ENCODE peak calls at places on chromosomes 4 and X, in five cellular contexts. One of them, this sample, is unnamed.

GRCh38 chrX:13518126-13518525 is 51.3 kb upstream of the EGFL6 start:
- DNase-seq in endothelial cell: no peak
- DNase-seq in NB4: no peak
- DNase-seq in fibroblast of pulmonary artery: no peak
- DNase-seq in naive thymus-derived CD4-positive, alpha-beta T cell: no peak
- DNase-seq in this sample: no peak

GRCh38 chrX:20545538-20545937 is 278.8 kb upstream of the RPS6KA3 start:
- DNase-seq in endothelial cell: no peak
- DNase-seq in NB4: no peak
- DNase-seq in fibroblast of pulmonary artery: no peak
- DNase-seq in naive thymus-derived CD4-positive, alpha-beta T cell: no peak
- DNase-seq in this sample: no peak

GRCh38 chrX:23749576-23749975 is 6.5 kb upstream of the ACOT9 start:
- DNase-seq in endothelial cell: no peak
- DNase-seq in NB4: no peak
- DNase-seq in fibroblast of pulmonary artery: no peak
- DNase-seq in naive thymus-derived CD4-positive, alpha-beta T cell: no peak
- DNase-seq in this sample: no peak

GRCh38 chr4:93786149-93786548 is 42.4 kb upstream of the ATOH1 start:
- DNase-seq in endothelial cell: no peak
- DNase-seq in NB4: no peak
- DNase-seq in fibroblast of pulmonary artery: no peak
- DNase-seq in naive thymus-derived CD4-positive, alpha-beta T cell: no peak
- DNase-seq in this sample: no peak

GRCh38 chr4:110824344-110824743 is 201.5 kb upstream of the PITX2 start:
- DNase-seq in endothelial cell: no peak
- DNase-seq in NB4: no peak
- DNase-seq in fibroblast of pulmonary artery: no peak
- DNase-seq in naive thymus-derived CD4-positive, alpha-beta T cell: no peak
- DNase-seq in this sample: no peak

GRCh38 chr4:176981074-176981473 is 188.4 kb upstream of the VEGFC start:
- DNase-seq in endothelial cell: no peak
- DNase-seq in NB4: peak
- DNase-seq in fibroblast of pulmonary artery: no peak
- DNase-seq in naive thymus-derived CD4-positive, alpha-beta T cell: no peak
- DNase-seq in this sample: peak

GRCh38 chrX:110341189-110342035 is 17.2 kb upstream of the RTL9 start:
- DNase-seq in endothelial cell: no peak
- DNase-seq in NB4: peak
- DNase-seq in fibroblast of pulmonary artery: peak
- DNase-seq in naive thymus-derived CD4-positive, alpha-beta T cell: no peak
- DNase-seq in this sample: no peak

GRCh38 chrX:70970482-70970999 is 39.6 kb upstream of the SLC7A3 start:
- DNase-seq in endothelial cell: no peak
- DNase-seq in NB4: peak
- DNase-seq in fibroblast of pulmonary artery: peak
- DNase-seq in naive thymus-derived CD4-positive, alpha-beta T cell: no peak
- DNase-seq in this sample: peak

GRCh38 chr4:15100994-15101695 is 98.9 kb downstream of the CPEB2 start:
- DNase-seq in endothelial cell: no peak
- DNase-seq in NB4: no peak
- DNase-seq in fibroblast of pulmonary artery: no peak
- DNase-seq in naive thymus-derived CD4-positive, alpha-beta T cell: no peak
- DNase-seq in this sample: no peak

GRCh38 chr4:186839122-186840037 is 115.7 kb upstream of the FAT1 start:
- DNase-seq in endothelial cell: no peak
- DNase-seq in NB4: peak
- DNase-seq in fibroblast of pulmonary artery: peak
- DNase-seq in naive thymus-derived CD4-positive, alpha-beta T cell: no peak
- DNase-seq in this sample: peak

GRCh38 chrX:68254738-68255645 is 178.3 kb downstream of the OPHN1 start:
- DNase-seq in endothelial cell: no peak
- DNase-seq in NB4: no peak
- DNase-seq in fibroblast of pulmonary artery: no peak
- DNase-seq in naive thymus-derived CD4-positive, alpha-beta T cell: no peak
- DNase-seq in this sample: no peak

GRCh38 chrX:2589186-2590020 is 88.6 kb upstream of the DHRSX start:
- DNase-seq in endothelial cell: no peak
- DNase-seq in NB4: no peak
- DNase-seq in fibroblast of pulmonary artery: no peak
- DNase-seq in naive thymus-derived CD4-positive, alpha-beta T cell: no peak
- DNase-seq in this sample: no peak

GRCh38 chrX:17634542-17635207 is 102.6 kb upstream of the SCML1 start:
- DNase-seq in endothelial cell: no peak
- DNase-seq in NB4: no peak
- DNase-seq in fibroblast of pulmonary artery: no peak
- DNase-seq in naive thymus-derived CD4-positive, alpha-beta T cell: no peak
- DNase-seq in this sample: no peak

GRCh38 chrX:129961180-129962083 is 21.0 kb upstream of the BCORL1 start:
- DNase-seq in endothelial cell: no peak
- DNase-seq in NB4: peak
- DNase-seq in fibroblast of pulmonary artery: no peak
- DNase-seq in naive thymus-derived CD4-positive, alpha-beta T cell: no peak
- DNase-seq in this sample: peak

GRCh38 chr4:53551281-53551864 is 39.9 kb downstream of the LNX1 start:
- DNase-seq in endothelial cell: no peak
- DNase-seq in NB4: no peak
- DNase-seq in fibroblast of pulmonary artery: no peak
- DNase-seq in naive thymus-derived CD4-positive, alpha-beta T cell: no peak
- DNase-seq in this sample: no peak

GRCh38 chrX:120672389-120672788 is 42.5 kb upstream of the C1GALT1C1 start:
- DNase-seq in endothelial cell: no peak
- DNase-seq in NB4: no peak
- DNase-seq in fibroblast of pulmonary artery: peak
- DNase-seq in naive thymus-derived CD4-positive, alpha-beta T cell: no peak
- DNase-seq in this sample: no peak

GRCh38 chr4:85445058-85445639 is 29.8 kb upstream of the ARHGAP24 start:
- DNase-seq in endothelial cell: no peak
- DNase-seq in NB4: no peak
- DNase-seq in fibroblast of pulmonary artery: peak
- DNase-seq in naive thymus-derived CD4-positive, alpha-beta T cell: no peak
- DNase-seq in this sample: no peak

GRCh38 chr4:71860643-71861042 is 76.8 kb upstream of the GC start:
- DNase-seq in endothelial cell: no peak
- DNase-seq in NB4: peak
- DNase-seq in fibroblast of pulmonary artery: no peak
- DNase-seq in naive thymus-derived CD4-positive, alpha-beta T cell: no peak
- DNase-seq in this sample: peak

GRCh38 chrX:150225756-150226155 is 137.4 kb upstream of the MAMLD1 start:
- DNase-seq in endothelial cell: no peak
- DNase-seq in NB4: no peak
- DNase-seq in fibroblast of pulmonary artery: no peak
- DNase-seq in naive thymus-derived CD4-positive, alpha-beta T cell: no peak
- DNase-seq in this sample: no peak

GRCh38 chrX:11363069-11363594 is 69.9 kb downstream of the AMELX start:
- DNase-seq in endothelial cell: no peak
- DNase-seq in NB4: no peak
- DNase-seq in fibroblast of pulmonary artery: no peak
- DNase-seq in naive thymus-derived CD4-positive, alpha-beta T cell: no peak
- DNase-seq in this sample: no peak

GRCh38 chrX:69210513-69211065 is 45.3 kb upstream of the PJA1 start:
- DNase-seq in endothelial cell: no peak
- DNase-seq in NB4: no peak
- DNase-seq in fibroblast of pulmonary artery: no peak
- DNase-seq in naive thymus-derived CD4-positive, alpha-beta T cell: no peak
- DNase-seq in this sample: no peak

GRCh38 chr4:67234296-67234695 is 311.0 kb downstream of the CENPC start:
- DNase-seq in endothelial cell: no peak
- DNase-seq in NB4: no peak
- DNase-seq in fibroblast of pulmonary artery: peak
- DNase-seq in naive thymus-derived CD4-positive, alpha-beta T cell: no peak
- DNase-seq in this sample: no peak

GRCh38 chr4:73862357-73862756 is 6.8 kb upstream of the CXCL1 start:
- DNase-seq in endothelial cell: no peak
- DNase-seq in NB4: no peak
- DNase-seq in fibroblast of pulmonary artery: no peak
- DNase-seq in naive thymus-derived CD4-positive, alpha-beta T cell: no peak
- DNase-seq in this sample: no peak

GRCh38 chr4:103786014-103786413 is 66.2 kb upstream of the TACR3 start:
- DNase-seq in endothelial cell: peak
- DNase-seq in NB4: peak
- DNase-seq in fibroblast of pulmonary artery: peak
- DNase-seq in naive thymus-derived CD4-positive, alpha-beta T cell: no peak
- DNase-seq in this sample: peak

GRCh38 chrX:12441376-12442128 is 303.3 kb downstream of the FRMPD4 start:
- DNase-seq in endothelial cell: no peak
- DNase-seq in NB4: no peak
- DNase-seq in fibroblast of pulmonary artery: peak
- DNase-seq in naive thymus-derived CD4-positive, alpha-beta T cell: no peak
- DNase-seq in this sample: no peak

GRCh38 chrX:143781103-143781502 is 60.6 kb upstream of the SPANXN2 start:
- DNase-seq in endothelial cell: no peak
- DNase-seq in NB4: no peak
- DNase-seq in fibroblast of pulmonary artery: peak
- DNase-seq in naive thymus-derived CD4-positive, alpha-beta T cell: no peak
- DNase-seq in this sample: no peak

GRCh38 chr4:148052448-148052847 is 320.6 kb downstream of the ARHGAP10 start:
- DNase-seq in endothelial cell: no peak
- DNase-seq in NB4: no peak
- DNase-seq in fibroblast of pulmonary artery: peak
- DNase-seq in naive thymus-derived CD4-positive, alpha-beta T cell: no peak
- DNase-seq in this sample: no peak

GRCh38 chr4:25095756-25096552 is 64.3 kb downstream of the SEPSECS start:
- DNase-seq in endothelial cell: no peak
- DNase-seq in NB4: no peak
- DNase-seq in fibroblast of pulmonary artery: peak
- DNase-seq in naive thymus-derived CD4-positive, alpha-beta T cell: no peak
- DNase-seq in this sample: no peak

GRCh38 chr4:123109129-123109528 is 186.7 kb upstream of the NUDT6 start:
- DNase-seq in endothelial cell: no peak
- DNase-seq in NB4: no peak
- DNase-seq in fibroblast of pulmonary artery: no peak
- DNase-seq in naive thymus-derived CD4-positive, alpha-beta T cell: no peak
- DNase-seq in this sample: no peak

GRCh38 chrX:31166416-31166815 is 94.6 kb upstream of the FTHL17 start:
- DNase-seq in endothelial cell: no peak
- DNase-seq in NB4: no peak
- DNase-seq in fibroblast of pulmonary artery: peak
- DNase-seq in naive thymus-derived CD4-positive, alpha-beta T cell: no peak
- DNase-seq in this sample: no peak

GRCh38 chr4:4858527-4858926 is 938 bp upstream of the MSX1 start:
- DNase-seq in endothelial cell: no peak
- DNase-seq in NB4: no peak
- DNase-seq in fibroblast of pulmonary artery: no peak
- DNase-seq in naive thymus-derived CD4-positive, alpha-beta T cell: no peak
- DNase-seq in this sample: no peak

GRCh38 chr4:155946486-155946885 is 7.2 kb downstream of the CTSO start:
- DNase-seq in endothelial cell: no peak
- DNase-seq in NB4: no peak
- DNase-seq in fibroblast of pulmonary artery: peak
- DNase-seq in naive thymus-derived CD4-positive, alpha-beta T cell: no peak
- DNase-seq in this sample: no peak

GRCh38 chrX:14039344-14039743 is 9.7 kb upstream of the GEMIN8 start:
- DNase-seq in endothelial cell: peak
- DNase-seq in NB4: peak
- DNase-seq in fibroblast of pulmonary artery: peak
- DNase-seq in naive thymus-derived CD4-positive, alpha-beta T cell: no peak
- DNase-seq in this sample: peak

GRCh38 chr4:170589597-170590191 is 499.9 kb upstream of the AADAT start:
- DNase-seq in endothelial cell: no peak
- DNase-seq in NB4: peak
- DNase-seq in fibroblast of pulmonary artery: peak
- DNase-seq in naive thymus-derived CD4-positive, alpha-beta T cell: no peak
- DNase-seq in this sample: peak

This sample was measured in KBM-7.